ENCODE peak calls at places on chromosomes 16 and 17, in eight cellular contexts. One of them, this sample, is unnamed.

GRCh38 chr16:23950898-23951297 is 115.1 kb downstream of the PRKCB start:
- DNase-seq in stomach: no peak
- DNase-seq in sigmoid colon: no peak
- DNase-seq in SK-N-SH: no peak
- DNase-seq in K562: no peak
- DNase-seq in suprapubic skin: no peak
- DNase-seq in esophagus muscularis mucosa: no peak
- DNase-seq in H1: no peak
- DNase-seq in this sample: no peak

GRCh38 chr16:66008136-66008535 is 358.4 kb upstream of the CDH5 start:
- DNase-seq in K562: no peak
- DNase-seq in stomach: no peak
- DNase-seq in H1: no peak
- DNase-seq in SK-N-SH: no peak
- DNase-seq in esophagus muscularis mucosa: no peak
- DNase-seq in sigmoid colon: no peak
- DNase-seq in suprapubic skin: no peak
- DNase-seq in this sample: no peak

GRCh38 chr16:3007059-3007956 is 5.4 kb upstream of the CLDN9 start:
- DNase-seq in sigmoid colon: no peak
- DNase-seq in K562: no peak
- DNase-seq in SK-N-SH: no peak
- DNase-seq in stomach: no peak
- DNase-seq in suprapubic skin: no peak
- DNase-seq in H1: no peak
- DNase-seq in esophagus muscularis mucosa: no peak
- DNase-seq in this sample: no peak

GRCh38 chr16:17281052-17281451 is 189.7 kb downstream of the XYLT1 start:
- DNase-seq in SK-N-SH: no peak
- DNase-seq in stomach: no peak
- DNase-seq in suprapubic skin: no peak
- DNase-seq in sigmoid colon: no peak
- DNase-seq in H1: no peak
- DNase-seq in K562: no peak
- DNase-seq in esophagus muscularis mucosa: no peak
- DNase-seq in this sample: peak; percentile 39

GRCh38 chr16:87506423-87507350 is 13.9 kb upstream of the ZCCHC14 start:
- DNase-seq in suprapubic skin: no peak
- DNase-seq in K562: no peak
- DNase-seq in H1: no peak
- DNase-seq in SK-N-SH: no peak
- DNase-seq in sigmoid colon: no peak
- DNase-seq in esophagus muscularis mucosa: no peak
- DNase-seq in stomach: no peak
- DNase-seq in this sample: no peak

GRCh38 chr17:11986939-11987329 is 10.3 kb downstream of the ZNF18 start:
- DNase-seq in K562: peak; percentile 9
- DNase-seq in SK-N-SH: peak; percentile 41
- DNase-seq in stomach: no peak
- DNase-seq in sigmoid colon: no peak
- DNase-seq in H1: no peak
- DNase-seq in esophagus muscularis mucosa: no peak
- DNase-seq in suprapubic skin: no peak
- DNase-seq in this sample: no peak

GRCh38 chr17:16033729-16034349 is 34.2 kb downstream of the TTC19 start:
- DNase-seq in stomach: no peak
- DNase-seq in SK-N-SH: no peak
- DNase-seq in H1: no peak
- DNase-seq in suprapubic skin: no peak
- DNase-seq in K562: no peak
- DNase-seq in sigmoid colon: no peak
- DNase-seq in esophagus muscularis mucosa: no peak
- DNase-seq in this sample: no peak

GRCh38 chr17:50066995-50067394 is 11.1 kb downstream of the ITGA3 start:
- DNase-seq in K562: no peak
- DNase-seq in SK-N-SH: no peak
- DNase-seq in H1: no peak
- DNase-seq in esophagus muscularis mucosa: no peak
- DNase-seq in stomach: no peak
- DNase-seq in sigmoid colon: no peak
- DNase-seq in suprapubic skin: no peak
- DNase-seq in this sample: no peak

GRCh38 chr16:15811416-15811777 is 45.4 kb downstream of the MYH11 start:
- DNase-seq in suprapubic skin: no peak
- DNase-seq in SK-N-SH: no peak
- DNase-seq in sigmoid colon: peak; percentile 41
- DNase-seq in stomach: no peak
- DNase-seq in H1: no peak
- DNase-seq in K562: no peak
- DNase-seq in esophagus muscularis mucosa: no peak
- DNase-seq in this sample: no peak

GRCh38 chr16:56246051-56246817 is 54.9 kb downstream of the GNAO1 start:
- DNase-seq in H1: peak; percentile 38
- DNase-seq in K562: peak; percentile 23
- DNase-seq in SK-N-SH: peak; percentile 56
- DNase-seq in suprapubic skin: no peak
- DNase-seq in esophagus muscularis mucosa: no peak
- DNase-seq in stomach: no peak
- DNase-seq in sigmoid colon: peak; percentile 67
- DNase-seq in this sample: peak; percentile 49

GRCh38 chr16:84832488-84833141 is 12.8 kb downstream of the CRISPLD2 start:
- DNase-seq in stomach: peak; percentile 54
- DNase-seq in H1: no peak
- DNase-seq in suprapubic skin: peak; percentile 95
- DNase-seq in sigmoid colon: peak; percentile 99
- DNase-seq in esophagus muscularis mucosa: peak; percentile 98
- DNase-seq in K562: no peak
- DNase-seq in SK-N-SH: no peak
- DNase-seq in this sample: peak; percentile 52

GRCh38 chr17:51097708-51098446 is 22.8 kb downstream of the SPAG9 start:
- DNase-seq in stomach: no peak
- DNase-seq in esophagus muscularis mucosa: no peak
- DNase-seq in H1: no peak
- DNase-seq in SK-N-SH: no peak
- DNase-seq in suprapubic skin: no peak
- DNase-seq in sigmoid colon: no peak
- DNase-seq in K562: no peak
- DNase-seq in this sample: peak; percentile 28
- TF ChIP-seq EP300 in stomach: no peak
- TF ChIP-seq EP300 in esophagus muscularis mucosa: no peak
- TF ChIP-seq EP300 in H1: no peak
- TF ChIP-seq EP300 in SK-N-SH: no peak
- TF ChIP-seq EP300 in suprapubic skin: no peak
- TF ChIP-seq EP300 in sigmoid colon: no peak
- TF ChIP-seq EP300 in K562: no peak
- TF ChIP-seq EP300 in this sample: no peak

GRCh38 chr17:55663395-55663794 is 59.3 kb downstream of the TMEM100 start:
- DNase-seq in H1: no peak
- DNase-seq in esophagus muscularis mucosa: no peak
- DNase-seq in K562: no peak
- DNase-seq in sigmoid colon: no peak
- DNase-seq in suprapubic skin: no peak
- DNase-seq in SK-N-SH: no peak
- DNase-seq in stomach: no peak
- DNase-seq in this sample: no peak

GRCh38 chr17:55661963-55662834 is 60.5 kb downstream of the TMEM100 start:
- DNase-seq in suprapubic skin: no peak
- DNase-seq in esophagus muscularis mucosa: no peak
- DNase-seq in K562: no peak
- DNase-seq in H1: no peak
- DNase-seq in sigmoid colon: no peak
- DNase-seq in SK-N-SH: no peak
- DNase-seq in stomach: no peak
- DNase-seq in this sample: no peak

GRCh38 chr17:55659661-55660060 is 63.0 kb downstream of the TMEM100 start:
- DNase-seq in SK-N-SH: no peak
- DNase-seq in stomach: no peak
- DNase-seq in sigmoid colon: no peak
- DNase-seq in H1: no peak
- DNase-seq in suprapubic skin: no peak
- DNase-seq in K562: no peak
- DNase-seq in esophagus muscularis mucosa: no peak
- DNase-seq in this sample: no peak

GRCh38 chr17:55661359-55661758 is 61.3 kb downstream of the TMEM100 start:
- DNase-seq in suprapubic skin: no peak
- DNase-seq in H1: no peak
- DNase-seq in stomach: no peak
- DNase-seq in esophagus muscularis mucosa: no peak
- DNase-seq in sigmoid colon: no peak
- DNase-seq in SK-N-SH: peak; percentile 40
- DNase-seq in K562: no peak
- DNase-seq in this sample: no peak

DNA sequence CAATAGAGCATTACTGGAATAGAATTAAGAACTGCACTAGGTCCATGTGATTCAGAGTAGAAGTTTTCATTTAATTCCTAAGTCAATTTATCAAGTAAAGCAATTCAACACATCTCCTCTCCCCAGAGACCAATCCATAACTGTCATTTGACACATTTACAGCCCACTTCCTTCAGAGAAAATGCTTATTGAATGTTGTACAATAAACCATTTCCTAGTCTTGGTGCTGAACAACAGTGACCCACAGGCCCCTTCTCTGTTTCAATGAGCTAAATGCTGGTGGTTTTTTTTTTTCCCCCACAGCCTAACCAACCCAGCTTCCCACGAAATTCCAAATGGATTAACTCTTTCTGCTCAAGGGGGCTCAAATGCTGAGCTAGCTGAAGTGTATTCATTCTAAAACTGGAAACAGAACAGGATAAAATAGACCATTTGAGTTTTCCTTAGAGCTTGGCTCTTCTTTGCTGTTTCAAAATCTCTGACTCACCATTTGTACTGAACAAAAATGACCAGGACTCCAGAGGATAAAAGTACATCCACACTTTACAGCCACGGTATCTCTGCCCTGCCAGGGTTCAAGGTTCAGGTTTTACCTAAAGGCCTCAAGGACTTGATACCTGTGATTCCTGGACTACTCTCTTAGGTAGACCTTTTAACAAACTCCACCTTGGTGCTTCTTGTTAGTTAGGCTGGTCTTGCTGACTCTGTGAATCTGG is 62.3 kb downstream of the TMEM100 start:
- DNase-seq in suprapubic skin: no peak
- DNase-seq in H1: no peak
- DNase-seq in SK-N-SH: no peak
- DNase-seq in K562: no peak
- DNase-seq in stomach: no peak
- DNase-seq in esophagus muscularis mucosa: no peak
- DNase-seq in sigmoid colon: no peak
- DNase-seq in this sample: no peak
- TF ChIP-seq POLR2AphosphoS5 in suprapubic skin: no peak
- TF ChIP-seq POLR2AphosphoS5 in H1: no peak
- TF ChIP-seq POLR2AphosphoS5 in SK-N-SH: no peak
- TF ChIP-seq POLR2AphosphoS5 in K562: no peak
- TF ChIP-seq POLR2AphosphoS5 in stomach: no peak
- TF ChIP-seq POLR2AphosphoS5 in esophagus muscularis mucosa: no peak
- TF ChIP-seq POLR2AphosphoS5 in sigmoid colon: peak; percentile 68
- TF ChIP-seq POLR2AphosphoS5 in this sample: no peak

GRCh38 chr17:64709481-64709880 is 47.4 kb upstream of the SMURF2 start:
- DNase-seq in stomach: no peak
- DNase-seq in K562: no peak
- DNase-seq in esophagus muscularis mucosa: no peak
- DNase-seq in sigmoid colon: no peak
- DNase-seq in H1: no peak
- DNase-seq in SK-N-SH: no peak
- DNase-seq in suprapubic skin: no peak
- DNase-seq in this sample: no peak

GRCh38 chr17:64706224-64707076 is 44.3 kb upstream of the SMURF2 start:
- DNase-seq in H1: no peak
- DNase-seq in stomach: no peak
- DNase-seq in suprapubic skin: no peak
- DNase-seq in sigmoid colon: no peak
- DNase-seq in K562: no peak
- DNase-seq in esophagus muscularis mucosa: no peak
- DNase-seq in SK-N-SH: no peak
- DNase-seq in this sample: no peak

GRCh38 chr17:64702815-64703214 is 40.7 kb upstream of the SMURF2 start:
- DNase-seq in K562: no peak
- DNase-seq in suprapubic skin: no peak
- DNase-seq in sigmoid colon: no peak
- DNase-seq in SK-N-SH: no peak
- DNase-seq in stomach: no peak
- DNase-seq in esophagus muscularis mucosa: no peak
- DNase-seq in H1: no peak
- DNase-seq in this sample: no peak

DNA sequence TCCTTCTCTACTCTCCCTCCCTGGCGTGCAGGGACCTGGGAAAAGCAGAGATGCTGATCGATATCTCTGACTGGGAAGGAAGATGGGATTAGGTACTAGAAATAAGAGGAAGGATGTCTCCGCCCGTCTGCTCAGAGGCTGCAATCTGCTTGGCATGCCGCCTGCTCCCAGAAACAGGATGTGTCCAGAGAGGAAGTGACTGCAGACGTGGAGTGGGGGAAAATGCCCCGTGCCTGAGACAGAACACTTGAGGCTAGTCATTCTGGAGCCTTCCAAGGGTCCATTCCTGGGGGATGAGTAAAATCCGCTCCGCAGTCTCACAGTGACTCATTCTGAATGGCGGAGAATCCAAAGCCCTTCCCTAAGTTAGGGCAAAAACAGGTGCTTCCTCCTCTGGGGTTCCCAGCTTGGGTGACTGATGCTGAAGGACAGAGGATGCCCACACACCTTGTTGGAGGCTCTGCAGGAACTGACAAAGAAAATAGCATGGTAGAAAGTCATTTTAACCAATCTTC is 45.0 kb upstream of the SMURF2 start:
- DNase-seq in suprapubic skin: peak; percentile 86
- DNase-seq in stomach: peak; percentile 77
- DNase-seq in sigmoid colon: peak; percentile 96
- DNase-seq in K562: no peak
- DNase-seq in H1: peak; percentile 49
- DNase-seq in esophagus muscularis mucosa: peak; percentile 97
- DNase-seq in SK-N-SH: peak; percentile 74
- DNase-seq in this sample: peak; percentile 93
- TF ChIP-seq EP300 in suprapubic skin: no peak
- TF ChIP-seq EP300 in stomach: peak; percentile 23
- TF ChIP-seq EP300 in sigmoid colon: no peak
- TF ChIP-seq EP300 in K562: no peak
- TF ChIP-seq EP300 in H1: no peak
- TF ChIP-seq EP300 in esophagus muscularis mucosa: no peak
- TF ChIP-seq EP300 in SK-N-SH: peak; percentile 100
- TF ChIP-seq EP300 in this sample: no peak

DNA sequence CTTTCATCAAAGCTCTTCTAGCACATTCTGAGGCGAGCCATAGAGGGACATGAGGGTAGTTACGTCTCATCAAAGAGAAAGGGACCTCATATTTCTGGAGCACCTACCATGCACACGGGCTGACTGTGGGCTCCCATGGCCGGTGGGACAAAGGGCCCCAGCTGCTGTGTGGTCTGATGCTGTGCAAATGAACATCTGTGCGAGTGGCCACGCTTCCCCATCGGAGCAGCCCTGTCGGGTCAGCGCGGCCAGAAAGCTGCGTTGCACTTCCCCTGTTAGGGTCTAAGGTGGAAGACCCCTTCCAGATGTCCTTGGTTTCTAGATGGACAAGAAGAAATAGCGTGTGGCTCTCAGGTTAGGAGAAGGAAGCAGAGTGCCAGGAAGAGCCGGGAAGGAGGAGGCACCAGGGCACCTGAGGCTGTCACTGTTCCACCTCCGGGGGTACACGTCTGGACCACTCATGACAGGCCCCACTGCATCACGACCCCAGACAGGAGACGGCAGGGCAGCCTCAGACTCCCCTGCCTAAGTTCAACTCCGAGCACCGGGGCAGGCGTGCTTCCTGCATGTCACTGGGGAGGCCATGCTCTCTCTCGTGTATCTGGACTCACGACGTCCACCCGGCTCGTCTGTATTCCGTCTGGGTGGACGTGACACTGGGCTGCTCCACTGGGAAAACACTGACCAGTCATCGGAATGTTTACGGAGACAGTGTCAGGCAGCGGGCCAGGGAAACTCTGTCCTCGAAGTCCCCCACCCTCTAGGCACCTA is 8.5 kb upstream of the BAIAP2 start:
- DNase-seq in esophagus muscularis mucosa: no peak
- DNase-seq in stomach: no peak
- DNase-seq in suprapubic skin: no peak
- DNase-seq in sigmoid colon: peak; percentile 74
- DNase-seq in H1: no peak
- DNase-seq in SK-N-SH: peak; percentile 58
- DNase-seq in K562: no peak
- DNase-seq in this sample: no peak
- TF ChIP-seq POLR2AphosphoS5 in esophagus muscularis mucosa: no peak
- TF ChIP-seq POLR2AphosphoS5 in stomach: no peak
- TF ChIP-seq POLR2AphosphoS5 in suprapubic skin: no peak
- TF ChIP-seq POLR2AphosphoS5 in sigmoid colon: no peak
- TF ChIP-seq POLR2AphosphoS5 in H1: no peak
- TF ChIP-seq POLR2AphosphoS5 in SK-N-SH: no peak
- TF ChIP-seq POLR2AphosphoS5 in K562: no peak
- TF ChIP-seq POLR2AphosphoS5 in this sample: no peak

This sample was measured in upper lobe of left lung.